ENCODE peak calls at places on chromosomes 13 and 19, in ten cellular contexts. J is thyroid gland, W is uterus, O is H54, A is breast epithelium, X is tibial nerve, U is A549, T is GM12878, G is adrenal gland, P is IMR-90. K is an unnamed sample.
A peak's percentile ranks its signal among the peaks of the same experiment; 100 is the strongest.

GRCh38 chr19:3098515-3099346 is 4.6 kb downstream of the GNA11 start:
- DNase-seq in U (no peak), A (no peak), T (no peak), J (peak; percentile 68), P (peak; percentile 23), X (no peak), W (no peak), G (peak; percentile 83), O (no peak), K (peak; percentile 78)

GRCh38 chr19:34179066-34179465 is 6.8 kb downstream of the LSM14A start:
- DNase-seq in A (no peak), P (no peak), W (no peak), X (no peak), U (no peak), G (no peak), O (no peak), J (no peak), T (no peak), K (no peak)

GRCh38 chr13:76816394-76816793 is 69.8 kb downstream of the KCTD12 start:
- DNase-seq in J (no peak), U (no peak), G (no peak), P (no peak), O (no peak), A (no peak), X (no peak), T (no peak), W (no peak), K (no peak)

GRCh38 chr13:41222259-41222852 is 28.0 kb upstream of the KBTBD7 start:
- DNase-seq in G (peak; percentile 60), U (peak; percentile 48), T (peak; percentile 34), O (no peak), J (peak; percentile 33), P (peak; percentile 40), X (peak; percentile 77), W (peak; percentile 39), A (no peak), K (no peak)

GRCh38 chr19:28221736-28222135 is 991.2 kb downstream of the UQCRFS1 start:
- DNase-seq in A (no peak), O (no peak), T (no peak), W (no peak), J (no peak), P (no peak), U (no peak), X (no peak), G (no peak), K (no peak)

GRCh38 chr13:110116072-110116487 is 190.9 kb downstream of the COL4A1 start:
- DNase-seq in O (peak; percentile 65), J (peak; percentile 43), A (no peak), U (peak; percentile 79), X (peak; percentile 44), G (peak; percentile 73), W (peak; percentile 49), T (no peak), P (peak; percentile 60), K (peak; percentile 79)

GRCh38 chr13:42497798-42498197 is 76.2 kb upstream of the TNFSF11 start:
- DNase-seq in U (no peak), X (no peak), W (no peak), P (peak; percentile 40), J (no peak), O (no peak), A (no peak), G (no peak), T (peak; percentile 88), K (no peak)

GRCh38 chr13:62320129-62320724 is 904.6 kb upstream of the PCDH20 start:
- DNase-seq in O (no peak), X (no peak), J (no peak), A (no peak), W (no peak), U (peak; percentile 54), T (peak; percentile 36), P (peak; percentile 75), G (no peak), K (no peak)

GRCh38 chr13:46630419-46631183 is 77.6 kb downstream of the LRCH1 start:
- DNase-seq in P (no peak), O (no peak), T (no peak), U (no peak), X (no peak), G (no peak), A (no peak), W (no peak), J (no peak), K (no peak)

GRCh38 chr13:46627462-46627861 is 74.5 kb downstream of the LRCH1 start:
- DNase-seq in T (no peak), P (no peak), O (no peak), G (no peak), A (no peak), W (no peak), X (no peak), J (no peak), U (no peak), K (no peak)

GRCh38 chr13:46629811-46630413 is 76.9 kb downstream of the LRCH1 start:
- DNase-seq in O (no peak), J (no peak), W (no peak), T (no peak), P (no peak), X (no peak), U (no peak), G (no peak), A (no peak), K (no peak)

GRCh38 chr13:46631184-46631542 is 78.2 kb downstream of the LRCH1 start:
- DNase-seq in O (no peak), J (no peak), U (no peak), X (no peak), T (no peak), W (no peak), P (no peak), A (no peak), G (no peak), K (no peak)

GRCh38 chr13:46628622-46629365 is 75.8 kb downstream of the LRCH1 start:
- DNase-seq in J (no peak), X (no peak), A (no peak), W (no peak), P (no peak), T (no peak), U (no peak), O (no peak), G (no peak), K (no peak)
- TF ChIP-seq POLR2A in J (no peak), X (no peak), A (no peak), W (no peak), P (no peak), T (no peak), U (no peak), O (no peak), G (no peak), K (no peak)

GRCh38 chr13:97976551-97977375 is 23.3 kb downstream of the IPO5 start:
- DNase-seq in T (no peak), G (peak; percentile 4), X (peak; percentile 10), U (peak; percentile 2), W (no peak), O (peak; percentile 44), A (peak; percentile 66), J (peak; percentile 15), P (no peak), K (peak; percentile 62)

GRCh38 chr13:97977376-97977705 is 23.9 kb downstream of the IPO5 start:
- DNase-seq in J (no peak), W (no peak), P (no peak), U (no peak), A (no peak), T (no peak), X (no peak), G (no peak), O (no peak), K (no peak)

GRCh38 chr13:97974773-97975172 is 21.3 kb downstream of the IPO5 start:
- DNase-seq in P (no peak), J (no peak), A (no peak), X (no peak), U (no peak), G (no peak), T (no peak), W (no peak), O (no peak), K (no peak)

GRCh38 chr13:97975280-97975850 is 21.9 kb downstream of the IPO5 start:
- DNase-seq in W (no peak), J (no peak), A (no peak), X (peak; percentile 21), U (no peak), O (no peak), P (no peak), G (no peak), T (no peak), K (no peak)

DNA sequence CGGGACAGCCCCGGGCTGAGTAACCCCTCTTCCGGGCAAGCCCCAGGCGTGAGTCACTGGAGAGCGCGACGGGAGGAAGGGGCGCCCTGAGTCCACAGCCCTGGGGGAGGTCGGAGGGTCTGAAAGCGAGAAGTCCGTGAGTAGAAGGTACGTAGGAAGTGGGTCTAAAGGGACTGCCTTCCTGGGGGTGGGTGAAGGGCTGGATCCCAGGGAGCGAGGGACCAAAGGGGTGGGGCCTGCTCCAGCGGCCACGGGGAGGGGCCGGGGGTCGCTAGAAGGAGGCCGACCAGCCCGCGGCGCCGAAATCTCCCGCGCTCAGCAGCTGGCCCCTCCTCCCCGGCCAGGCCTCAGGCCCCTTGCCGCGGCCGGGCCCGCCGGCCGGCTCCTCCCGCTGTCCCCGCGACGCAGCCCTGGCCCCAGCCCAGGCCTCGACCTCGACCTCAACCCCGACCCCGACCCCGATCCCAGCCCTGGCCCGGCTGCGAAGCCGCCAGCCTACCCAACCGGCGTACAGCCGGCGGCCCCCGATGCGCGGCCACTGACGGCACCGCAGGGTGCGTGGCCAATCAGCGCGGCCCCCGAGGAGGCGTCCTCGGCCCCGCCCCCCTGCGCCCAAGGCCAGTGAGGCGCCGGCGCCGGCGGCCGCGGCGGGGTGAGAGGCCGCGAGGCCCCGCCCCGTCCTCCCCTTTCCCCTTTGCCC is 22.5 kb downstream of the IPO5 start:
- DNase-seq in T (no peak), W (peak; percentile 84), J (peak; percentile 93), P (peak; percentile 79), X (peak; percentile 81), G (peak; percentile 94), U (peak; percentile 83), A (no peak), O (peak; percentile 97), K (peak; percentile 97)
- TF ChIP-seq POLR2A in T (peak; percentile 85), W (peak; percentile 96), J (peak; percentile 88), P (peak; percentile 85), X (peak; percentile 93), G (peak; percentile 85), U (peak; percentile 24), A (no peak), O (peak; percentile 68), K (peak; percentile 89)

GRCh38 chr19:6533746-6534418 is 3.1 kb downstream of the TNFSF9 start:
- DNase-seq in U (no peak), P (no peak), A (no peak), J (no peak), W (no peak), G (no peak), T (no peak), X (no peak), O (no peak), K (no peak)

GRCh38 chr19:6533000-6533328 is 2.1 kb downstream of the TNFSF9 start:
- DNase-seq in X (no peak), T (no peak), A (no peak), U (no peak), J (no peak), W (no peak), G (no peak), O (no peak), P (no peak), K (no peak)

GRCh38 chr19:6534451-6535093 is 3.7 kb downstream of the TNFSF9 start:
- DNase-seq in W (no peak), O (no peak), J (peak; percentile 1), U (no peak), T (no peak), A (no peak), P (no peak), X (no peak), G (no peak), K (no peak)

GRCh38 chr19:6535558-6536137 is 4.8 kb downstream of the TNFSF9 start:
- DNase-seq in P (no peak), G (no peak), U (no peak), T (no peak), W (no peak), A (no peak), O (no peak), X (no peak), J (no peak), K (no peak)

DNA sequence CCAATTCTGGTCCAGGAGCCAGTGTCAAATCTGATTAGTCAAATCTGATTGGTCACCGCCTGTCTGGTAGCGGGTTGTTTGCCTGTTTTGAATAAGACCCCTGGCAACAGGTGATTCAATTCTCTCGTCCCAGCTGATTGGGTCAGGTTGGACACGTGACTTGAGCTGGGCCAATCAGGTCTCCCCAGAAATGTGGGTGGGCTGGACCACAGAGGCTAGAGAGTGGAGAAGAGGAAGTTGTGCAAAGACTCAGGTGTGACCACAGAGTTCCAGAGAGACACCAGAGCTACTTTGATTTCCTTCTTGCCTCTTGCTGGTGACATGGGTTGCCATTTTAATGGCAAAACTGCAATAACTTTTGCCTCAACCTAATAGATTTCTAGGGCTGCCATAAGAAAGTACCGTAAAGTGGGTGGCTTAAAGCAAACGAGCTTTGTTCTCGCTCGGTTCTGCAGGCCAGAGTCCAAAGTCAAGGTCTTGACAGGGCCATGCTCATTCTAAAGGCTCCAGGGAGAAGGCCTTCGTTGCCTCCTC is 5.4 kb downstream of the TNFSF9 start:
- DNase-seq in G (peak; percentile 65), W (peak; percentile 20), O (no peak), X (no peak), T (peak; percentile 99), A (no peak), P (no peak), J (peak; percentile 34), U (peak; percentile 88), K (no peak)
- TF ChIP-seq POLR2A in G (no peak), W (no peak), O (no peak), X (no peak), T (peak; percentile 86), A (no peak), P (no peak), J (no peak), U (no peak), K (no peak)

DNA sequence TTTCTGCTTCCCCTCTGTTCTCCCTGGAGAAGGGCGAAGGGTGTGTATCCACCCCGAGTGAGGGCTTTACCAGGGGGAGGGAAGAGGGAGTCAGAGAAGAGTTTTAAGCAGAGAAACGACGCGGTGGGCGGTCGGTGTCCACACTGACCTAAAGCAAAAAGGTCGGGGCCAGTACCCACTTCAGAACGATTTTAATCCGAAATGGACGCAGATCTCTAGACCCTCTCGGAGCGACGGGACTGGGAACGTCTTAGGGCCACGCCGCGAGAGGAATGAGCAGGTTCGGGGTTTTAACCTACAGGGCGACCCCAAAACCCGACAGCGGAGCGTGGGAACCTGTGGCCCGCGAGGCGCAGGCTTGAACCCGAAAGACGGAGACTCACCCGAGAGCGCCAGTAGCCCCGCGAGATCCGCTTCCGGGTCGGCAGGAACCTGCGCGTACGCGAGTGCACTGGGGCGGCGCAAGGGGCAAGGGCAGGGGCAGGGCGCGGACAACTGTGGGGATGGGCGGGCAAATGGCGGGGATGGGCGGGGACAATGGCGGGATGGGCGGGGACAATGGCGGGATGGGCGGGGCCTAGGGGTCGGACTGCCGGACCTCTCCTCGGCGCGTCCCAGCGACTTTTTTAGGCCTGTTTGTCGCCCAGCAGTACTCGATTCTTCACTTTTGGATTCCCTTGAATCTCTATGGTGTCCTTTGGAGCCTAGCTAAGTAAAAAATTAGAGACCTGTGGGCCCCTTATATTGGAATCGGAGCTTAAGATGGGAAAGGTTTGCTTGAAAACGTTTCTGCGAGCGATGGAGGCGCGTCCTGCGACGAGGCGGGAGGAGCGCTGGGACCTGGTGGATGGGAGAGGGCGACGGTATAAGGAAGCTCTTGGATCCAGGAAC is at the start of gene ZNF677:
- DNase-seq in O (peak; percentile 70), G (peak; percentile 94), A (peak; percentile 91), T (no peak), W (peak; percentile 91), J (peak; percentile 91), X (peak; percentile 83), U (no peak), P (peak; percentile 76), K (peak; percentile 88)
- TF ChIP-seq POLR2A in O (peak; percentile 63), G (no peak), A (no peak), T (peak; percentile 26), W (peak; percentile 51), J (peak; percentile 42), X (peak; percentile 50), U (no peak), P (peak; percentile 67), K (no peak)

K was measured in right lobe of liver.